ENCODE peak calls at places on chromosomes 11 and 22, in six cellular contexts. C is Peyer's patch, M is heart left ventricle, A is body of pancreas, G is HCT116, T is A549. H is an unnamed sample.

GRCh38 chr11:18371279-18371678 is 23.1 kb upstream of the LDHA start:
- DNase-seq in C (peak; percentile 63), M (no peak), A (no peak), G (no peak), T (no peak), H (no peak)

GRCh38 chr11:11821899-11822298 is 19.9 kb upstream of the USP47 start:
- DNase-seq in C (no peak), M (no peak), A (no peak), G (no peak), T (no peak), H (no peak)

GRCh38 chr11:69403556-69404215 is 77.8 kb upstream of the LINC01488 start:
- DNase-seq in C (no peak), M (no peak), A (no peak), G (no peak), T (peak; percentile 25), H (no peak)

GRCh38 chr22:30609260-30610185 is 2.5 kb downstream of the TCN2 start:
- DNase-seq in C (peak; percentile 86), M (peak; percentile 56), A (peak; percentile 15), G (no peak), T (peak; percentile 78), H (peak; percentile 35)

GRCh38 chr11:24298126-24298525 is 198.7 kb upstream of the LUZP2 start:
- DNase-seq in C (no peak), M (no peak), A (no peak), G (no peak), T (no peak), H (no peak)

GRCh38 chr22:20222764-20223420 is 45.2 kb downstream of the RTN4R start:
- DNase-seq in C (no peak), M (no peak), A (no peak), G (no peak), T (no peak), H (no peak)

GRCh38 chr11:116714902-116715301 is 57.9 kb downstream of the BUD13 start:
- DNase-seq in C (no peak), M (no peak), A (no peak), G (no peak), T (no peak), H (no peak)

GRCh38 chr22:29457730-29458129 is 19.3 kb downstream of the RFPL1 start:
- DNase-seq in C (no peak), M (no peak), A (peak; percentile 16), G (peak; percentile 70), T (peak; percentile 77), H (no peak)

GRCh38 chr11:1852885-1853284 is at the start of gene LSP1:
- DNase-seq in C (peak; percentile 94), M (no peak), A (no peak), G (no peak), T (no peak), H (no peak)

GRCh38 chr11:69157156-69157821 is 1.6 kb downstream of the SMIM38 start:
- DNase-seq in C (peak; percentile 44), M (peak; percentile 79), A (peak; percentile 63), G (no peak), T (no peak), H (no peak)

GRCh38 chr11:27716850-27717249 is 16.6 kb upstream of the BDNF start:
- DNase-seq in C (no peak), M (no peak), A (no peak), G (no peak), T (no peak), H (no peak)

GRCh38 chr11:102476069-102476468 is 23.5 kb upstream of the TMEM123 start:
- DNase-seq in C (no peak), M (no peak), A (no peak), G (no peak), T (no peak), H (no peak)

GRCh38 chr22:47816121-47816915 is 1053.9 kb downstream of the TBC1D22A start:
- DNase-seq in C (no peak), M (no peak), A (no peak), G (no peak), T (no peak), H (no peak)

GRCh38 chr11:63931045-63931444 is 7.8 kb upstream of the NAA40 start:
- DNase-seq in C (no peak), M (no peak), A (no peak), G (no peak), T (no peak), H (no peak)
- TF ChIP-seq CTCF in C (no peak), M (no peak), A (no peak), G (no peak), T (no peak), H (no peak)

GRCh38 chr22:45210577-45211431 is 29.9 kb downstream of the KIAA0930 start:
- DNase-seq in C (no peak), M (no peak), A (no peak), G (no peak), T (no peak), H (no peak)

GRCh38 chr22:45208696-45208992 is 32.0 kb downstream of the KIAA0930 start:
- DNase-seq in C (no peak), M (no peak), A (no peak), G (no peak), T (no peak), H (no peak)

GRCh38 chr22:45210174-45210573 is 30.5 kb downstream of the KIAA0930 start:
- DNase-seq in C (no peak), M (no peak), A (no peak), G (no peak), T (no peak), H (no peak)

GRCh38 chr22:45207981-45208664 is 32.6 kb downstream of the KIAA0930 start:
- DNase-seq in C (no peak), M (no peak), A (peak; percentile 57), G (no peak), T (no peak), H (no peak)

GRCh38 chr22:45208993-45209838 is 31.5 kb downstream of the KIAA0930 start:
- DNase-seq in C (no peak), M (no peak), A (no peak), G (no peak), T (no peak), H (no peak)
- H3K4me3 ChIP-seq in C (no peak overlapping the region), M (no peak overlapping the region), A (no peak overlapping the region), G (no peak overlapping the region), T (no peak overlapping the region), H (no peak overlapping the region)

DNA sequence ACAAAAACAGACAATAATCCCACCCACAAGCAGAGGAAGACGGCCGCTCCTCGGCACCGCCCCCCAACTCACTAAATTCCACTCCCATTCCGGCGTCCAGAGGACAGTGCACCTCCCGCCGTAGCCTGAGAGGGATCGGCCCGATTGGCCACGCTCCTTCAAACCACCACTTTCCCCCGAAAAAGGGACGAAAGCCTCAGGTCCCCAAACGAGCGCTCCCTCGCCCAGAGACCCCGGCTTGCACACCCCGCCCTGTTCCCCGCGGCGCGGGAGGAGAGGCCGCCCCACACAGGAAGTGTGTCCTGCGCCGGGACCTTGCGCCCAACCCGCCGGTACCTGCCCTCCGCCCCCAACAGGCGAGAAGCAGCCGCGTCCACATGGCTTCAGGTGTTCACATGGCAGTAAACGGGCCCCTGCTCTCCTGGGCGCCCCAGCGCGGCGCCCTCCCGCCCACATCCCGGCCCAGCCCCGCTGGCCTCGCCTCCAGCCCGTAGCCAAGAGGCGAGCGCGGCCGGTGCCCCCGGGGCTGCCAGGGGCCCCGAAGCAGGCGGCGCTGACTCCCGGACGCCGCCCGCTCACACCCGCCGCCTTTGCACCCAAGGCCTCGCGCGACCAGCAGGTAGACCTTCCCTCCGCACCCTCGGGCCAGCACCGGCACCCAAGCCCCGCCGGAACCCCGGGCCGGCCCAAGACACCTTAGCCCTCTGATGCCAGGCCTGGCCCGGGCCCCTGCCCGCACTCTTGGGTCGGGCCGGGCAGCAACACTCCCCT is 861 bp downstream of the TCF20 start:
- DNase-seq in C (peak; percentile 93), M (peak; percentile 45), A (peak; percentile 85), G (peak; percentile 48), T (peak; percentile 68), H (peak; percentile 12)
- TF ChIP-seq POLR2A in C (no peak), M (no peak), A (peak; percentile 30), G (no peak), T (peak; percentile 34), H (no peak)

DNA sequence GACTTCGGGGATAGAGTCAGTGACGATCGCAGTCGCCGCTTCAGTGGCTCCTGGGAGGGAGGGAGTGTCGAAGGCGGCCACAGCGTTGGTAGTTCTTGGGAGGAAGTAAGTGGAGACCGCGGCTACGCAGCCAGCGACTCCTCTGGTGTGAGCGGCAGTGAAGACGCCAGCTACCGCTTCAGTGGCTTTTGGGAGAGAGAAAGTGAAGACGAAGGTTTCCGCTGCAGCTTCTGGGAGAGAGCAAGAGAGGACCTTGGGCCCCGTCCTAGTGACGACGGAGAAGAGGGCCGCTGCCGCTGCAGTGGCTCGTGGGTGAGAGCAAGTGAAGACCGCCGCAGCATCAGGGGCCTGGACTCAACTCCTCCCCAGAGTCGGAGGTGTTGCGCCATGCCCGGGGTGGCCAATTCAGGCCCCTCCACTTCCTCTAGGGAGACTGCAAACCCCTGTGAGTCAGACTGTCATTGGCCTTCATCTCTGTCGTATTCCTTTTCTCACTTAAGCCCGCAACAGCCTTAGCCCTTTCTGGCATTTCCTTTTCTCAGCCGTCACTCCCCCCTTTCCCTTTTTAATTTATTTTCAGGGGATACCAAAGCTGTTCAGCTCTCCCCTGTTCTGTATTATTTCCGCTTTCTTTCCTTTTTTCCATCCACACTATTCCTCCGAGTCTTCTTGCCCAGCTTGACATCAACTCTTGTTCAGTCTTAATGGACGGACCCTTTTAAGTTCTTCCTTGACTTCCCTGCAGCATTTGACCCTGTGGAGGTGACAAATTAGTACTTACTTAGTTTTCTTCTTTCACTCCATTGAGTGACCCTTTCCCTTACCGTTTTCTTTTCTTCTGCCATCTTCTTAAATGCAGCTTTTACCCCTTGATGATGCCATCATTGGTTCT is 1.0 kb downstream of the ANKRD42 start:
- DNase-seq in C (peak; percentile 83), M (peak; percentile 37), A (peak; percentile 64), G (no peak), T (peak; percentile 63), H (peak; percentile 61)
- TF ChIP-seq CTCF in C (no peak), M (no peak), A (no peak), G (no peak), T (no peak), H (no peak)

GRCh38 chr11:13262096-13262495 is 15.5 kb upstream of the BMAL1 start:
- DNase-seq in C (no peak), M (no peak), A (no peak), G (peak; percentile 23), T (no peak), H (no peak)

GRCh38 chr11:13260196-13260962 is 17.2 kb upstream of the BMAL1 start:
- DNase-seq in C (no peak), M (no peak), A (no peak), G (no peak), T (no peak), H (no peak)

GRCh38 chr11:13259374-13259773 is 18.2 kb upstream of the BMAL1 start:
- DNase-seq in C (no peak), M (no peak), A (no peak), G (no peak), T (no peak), H (no peak)

GRCh38 chr11:13260963-13261599 is 16.5 kb upstream of the BMAL1 start:
- DNase-seq in C (no peak), M (peak; percentile 41), A (no peak), G (no peak), T (no peak), H (no peak)

GRCh38 chr11:13261600-13262061 is 16.0 kb upstream of the BMAL1 start:
- DNase-seq in C (no peak), M (no peak), A (no peak), G (peak; percentile 86), T (peak; percentile 69), H (no peak)
- H3K4me3 ChIP-seq in C (no peak overlapping the region), M (no peak overlapping the region), A (no peak overlapping the region), G (peak overlapping the region; percentile 21), T (no peak overlapping the region), H (no peak overlapping the region)

H was measured in gastrocnemius medialis.